ENCODE peak calls at places on chromosome 2, in nine cellular contexts. One of them, this sample, is unnamed.

GRCh38 chr2:60553496-60553991 is at the start of gene BCL11A:
- DNase-seq in activated CD8-positive, alpha-beta T cell treated with anti-CD3 and anti-CD28 coated beads for 36 hours: peak; percentile 48
- DNase-seq in HEK293T: peak; percentile 25
- DNase-seq in PC-3: peak; percentile 77
- DNase-seq in EH: peak; percentile 89
- DNase-seq in effector CD4-positive, alpha-beta T cell: no peak
- DNase-seq in NCI-H2171 treated with DMSO at 0.1 percent for 48 hours: peak; percentile 93
- DNase-seq in activated T-helper 1 cell treated with anti-CD3 and anti-CD28 coated beads, Interleukin-12 subunit alpha, Interleukin-12 subunit beta, Interleukin-2, Interleukin-4 antibody, amounts not matched to agents 30 ng/mL and 10 ng/mL and 1 ng/mL, durations not matched to agents 14 hours and 24 hours and 36 hours: no peak
- DNase-seq in GF-D8: peak; percentile 82
- DNase-seq in this sample: peak; percentile 70

GRCh38 chr2:75432761-75433361 is 127.9 kb downstream of the EVA1A start:
- DNase-seq in activated CD8-positive, alpha-beta T cell treated with anti-CD3 and anti-CD28 coated beads for 36 hours: no peak
- DNase-seq in HEK293T: no peak
- DNase-seq in PC-3: no peak
- DNase-seq in EH: peak; percentile 16
- DNase-seq in effector CD4-positive, alpha-beta T cell: no peak
- DNase-seq in NCI-H2171 treated with DMSO at 0.1 percent for 48 hours: no peak
- DNase-seq in activated T-helper 1 cell treated with anti-CD3 and anti-CD28 coated beads, Interleukin-12 subunit alpha, Interleukin-12 subunit beta, Interleukin-2, Interleukin-4 antibody, amounts not matched to agents 30 ng/mL and 10 ng/mL and 1 ng/mL, durations not matched to agents 14 hours and 24 hours and 36 hours: no peak
- DNase-seq in GF-D8: no peak
- DNase-seq in this sample: no peak

GRCh38 chr2:221444106-221444505 is 128.0 kb downstream of the EPHA4 start:
- DNase-seq in activated CD8-positive, alpha-beta T cell treated with anti-CD3 and anti-CD28 coated beads for 36 hours: no peak
- DNase-seq in HEK293T: no peak
- DNase-seq in PC-3: peak; percentile 77
- DNase-seq in EH: peak; percentile 84
- DNase-seq in effector CD4-positive, alpha-beta T cell: no peak
- DNase-seq in NCI-H2171 treated with DMSO at 0.1 percent for 48 hours: no peak
- DNase-seq in activated T-helper 1 cell treated with anti-CD3 and anti-CD28 coated beads, Interleukin-12 subunit alpha, Interleukin-12 subunit beta, Interleukin-2, Interleukin-4 antibody, amounts not matched to agents 30 ng/mL and 10 ng/mL and 1 ng/mL, durations not matched to agents 14 hours and 24 hours and 36 hours: no peak
- DNase-seq in GF-D8: no peak
- DNase-seq in this sample: no peak

GRCh38 chr2:221388891-221389290 is 183.2 kb downstream of the EPHA4 start:
- DNase-seq in activated CD8-positive, alpha-beta T cell treated with anti-CD3 and anti-CD28 coated beads for 36 hours: no peak
- DNase-seq in HEK293T: no peak
- DNase-seq in PC-3: no peak
- DNase-seq in EH: no peak
- DNase-seq in effector CD4-positive, alpha-beta T cell: no peak
- DNase-seq in NCI-H2171 treated with DMSO at 0.1 percent for 48 hours: peak; percentile 97
- DNase-seq in activated T-helper 1 cell treated with anti-CD3 and anti-CD28 coated beads, Interleukin-12 subunit alpha, Interleukin-12 subunit beta, Interleukin-2, Interleukin-4 antibody, amounts not matched to agents 30 ng/mL and 10 ng/mL and 1 ng/mL, durations not matched to agents 14 hours and 24 hours and 36 hours: no peak
- DNase-seq in GF-D8: no peak
- DNase-seq in this sample: no peak

GRCh38 chr2:208042041-208042440 is 16.7 kb upstream of the PLEKHM3 start:
- DNase-seq in activated CD8-positive, alpha-beta T cell treated with anti-CD3 and anti-CD28 coated beads for 36 hours: no peak
- DNase-seq in HEK293T: no peak
- DNase-seq in PC-3: no peak
- DNase-seq in EH: peak; percentile 78
- DNase-seq in effector CD4-positive, alpha-beta T cell: no peak
- DNase-seq in NCI-H2171 treated with DMSO at 0.1 percent for 48 hours: no peak
- DNase-seq in activated T-helper 1 cell treated with anti-CD3 and anti-CD28 coated beads, Interleukin-12 subunit alpha, Interleukin-12 subunit beta, Interleukin-2, Interleukin-4 antibody, amounts not matched to agents 30 ng/mL and 10 ng/mL and 1 ng/mL, durations not matched to agents 14 hours and 24 hours and 36 hours: no peak
- DNase-seq in GF-D8: no peak
- DNase-seq in this sample: no peak

GRCh38 chr2:122935506-122935905 is 1089.6 kb upstream of the CNTNAP5 start:
- DNase-seq in activated CD8-positive, alpha-beta T cell treated with anti-CD3 and anti-CD28 coated beads for 36 hours: no peak
- DNase-seq in HEK293T: no peak
- DNase-seq in PC-3: peak; percentile 55
- DNase-seq in EH: no peak
- DNase-seq in effector CD4-positive, alpha-beta T cell: no peak
- DNase-seq in NCI-H2171 treated with DMSO at 0.1 percent for 48 hours: no peak
- DNase-seq in activated T-helper 1 cell treated with anti-CD3 and anti-CD28 coated beads, Interleukin-12 subunit alpha, Interleukin-12 subunit beta, Interleukin-2, Interleukin-4 antibody, amounts not matched to agents 30 ng/mL and 10 ng/mL and 1 ng/mL, durations not matched to agents 14 hours and 24 hours and 36 hours: no peak
- DNase-seq in GF-D8: no peak
- DNase-seq in this sample: no peak

GRCh38 chr2:24342110-24342910 is 18.0 kb downstream of the ITSN2 start:
- DNase-seq in activated CD8-positive, alpha-beta T cell treated with anti-CD3 and anti-CD28 coated beads for 36 hours: no peak
- DNase-seq in HEK293T: no peak
- DNase-seq in PC-3: no peak
- DNase-seq in EH: peak; percentile 60
- DNase-seq in effector CD4-positive, alpha-beta T cell: no peak
- DNase-seq in NCI-H2171 treated with DMSO at 0.1 percent for 48 hours: no peak
- DNase-seq in activated T-helper 1 cell treated with anti-CD3 and anti-CD28 coated beads, Interleukin-12 subunit alpha, Interleukin-12 subunit beta, Interleukin-2, Interleukin-4 antibody, amounts not matched to agents 30 ng/mL and 10 ng/mL and 1 ng/mL, durations not matched to agents 14 hours and 24 hours and 36 hours: no peak
- DNase-seq in GF-D8: no peak
- DNase-seq in this sample: no peak

GRCh38 chr2:67797801-67798535 is 264.8 kb downstream of the C1D start:
- DNase-seq in activated CD8-positive, alpha-beta T cell treated with anti-CD3 and anti-CD28 coated beads for 36 hours: no peak
- DNase-seq in HEK293T: no peak
- DNase-seq in PC-3: peak; percentile 34
- DNase-seq in EH: peak; percentile 68
- DNase-seq in effector CD4-positive, alpha-beta T cell: no peak
- DNase-seq in NCI-H2171 treated with DMSO at 0.1 percent for 48 hours: peak; percentile 24
- DNase-seq in activated T-helper 1 cell treated with anti-CD3 and anti-CD28 coated beads, Interleukin-12 subunit alpha, Interleukin-12 subunit beta, Interleukin-2, Interleukin-4 antibody, amounts not matched to agents 30 ng/mL and 10 ng/mL and 1 ng/mL, durations not matched to agents 14 hours and 24 hours and 36 hours: no peak
- DNase-seq in GF-D8: no peak
- DNase-seq in this sample: no peak

GRCh38 chr2:128604045-128604444 is 285.4 kb upstream of the HS6ST1 start:
- DNase-seq in activated CD8-positive, alpha-beta T cell treated with anti-CD3 and anti-CD28 coated beads for 36 hours: no peak
- DNase-seq in HEK293T: no peak
- DNase-seq in PC-3: no peak
- DNase-seq in EH: no peak
- DNase-seq in effector CD4-positive, alpha-beta T cell: no peak
- DNase-seq in NCI-H2171 treated with DMSO at 0.1 percent for 48 hours: no peak
- DNase-seq in activated T-helper 1 cell treated with anti-CD3 and anti-CD28 coated beads, Interleukin-12 subunit alpha, Interleukin-12 subunit beta, Interleukin-2, Interleukin-4 antibody, amounts not matched to agents 30 ng/mL and 10 ng/mL and 1 ng/mL, durations not matched to agents 14 hours and 24 hours and 36 hours: no peak
- DNase-seq in GF-D8: no peak
- DNase-seq in this sample: no peak

GRCh38 chr2:71208756-71209155 is 18.1 kb downstream of the PAIP2B start:
- DNase-seq in activated CD8-positive, alpha-beta T cell treated with anti-CD3 and anti-CD28 coated beads for 36 hours: no peak
- DNase-seq in HEK293T: no peak
- DNase-seq in PC-3: no peak
- DNase-seq in EH: no peak
- DNase-seq in effector CD4-positive, alpha-beta T cell: no peak
- DNase-seq in NCI-H2171 treated with DMSO at 0.1 percent for 48 hours: no peak
- DNase-seq in activated T-helper 1 cell treated with anti-CD3 and anti-CD28 coated beads, Interleukin-12 subunit alpha, Interleukin-12 subunit beta, Interleukin-2, Interleukin-4 antibody, amounts not matched to agents 30 ng/mL and 10 ng/mL and 1 ng/mL, durations not matched to agents 14 hours and 24 hours and 36 hours: no peak
- DNase-seq in GF-D8: no peak
- DNase-seq in this sample: no peak

GRCh38 chr2:240481720-240482119 is 46.3 kb downstream of the GPC1 start:
- DNase-seq in activated CD8-positive, alpha-beta T cell treated with anti-CD3 and anti-CD28 coated beads for 36 hours: no peak
- DNase-seq in HEK293T: no peak
- DNase-seq in PC-3: no peak
- DNase-seq in EH: no peak
- DNase-seq in effector CD4-positive, alpha-beta T cell: no peak
- DNase-seq in NCI-H2171 treated with DMSO at 0.1 percent for 48 hours: no peak
- DNase-seq in activated T-helper 1 cell treated with anti-CD3 and anti-CD28 coated beads, Interleukin-12 subunit alpha, Interleukin-12 subunit beta, Interleukin-2, Interleukin-4 antibody, amounts not matched to agents 30 ng/mL and 10 ng/mL and 1 ng/mL, durations not matched to agents 14 hours and 24 hours and 36 hours: no peak
- DNase-seq in GF-D8: no peak
- DNase-seq in this sample: no peak

GRCh38 chr2:101152195-101153076 is 1.3 kb upstream of the TBC1D8 start:
- DNase-seq in activated CD8-positive, alpha-beta T cell treated with anti-CD3 and anti-CD28 coated beads for 36 hours: peak; percentile 40
- DNase-seq in HEK293T: no peak
- DNase-seq in PC-3: peak; percentile 60
- DNase-seq in EH: peak; percentile 75
- DNase-seq in effector CD4-positive, alpha-beta T cell: no peak
- DNase-seq in NCI-H2171 treated with DMSO at 0.1 percent for 48 hours: peak; percentile 7
- DNase-seq in activated T-helper 1 cell treated with anti-CD3 and anti-CD28 coated beads, Interleukin-12 subunit alpha, Interleukin-12 subunit beta, Interleukin-2, Interleukin-4 antibody, amounts not matched to agents 30 ng/mL and 10 ng/mL and 1 ng/mL, durations not matched to agents 14 hours and 24 hours and 36 hours: no peak
- DNase-seq in GF-D8: peak; percentile 35
- DNase-seq in this sample: peak; percentile 83

GRCh38 chr2:26977012-26977411 is 6.6 kb downstream of the MAPRE3 start:
- DNase-seq in activated CD8-positive, alpha-beta T cell treated with anti-CD3 and anti-CD28 coated beads for 36 hours: no peak
- DNase-seq in HEK293T: no peak
- DNase-seq in PC-3: no peak
- DNase-seq in EH: no peak
- DNase-seq in effector CD4-positive, alpha-beta T cell: no peak
- DNase-seq in NCI-H2171 treated with DMSO at 0.1 percent for 48 hours: no peak
- DNase-seq in activated T-helper 1 cell treated with anti-CD3 and anti-CD28 coated beads, Interleukin-12 subunit alpha, Interleukin-12 subunit beta, Interleukin-2, Interleukin-4 antibody, amounts not matched to agents 30 ng/mL and 10 ng/mL and 1 ng/mL, durations not matched to agents 14 hours and 24 hours and 36 hours: no peak
- DNase-seq in GF-D8: no peak
- DNase-seq in this sample: no peak

GRCh38 chr2:220365023-220365422 is 737.6 kb downstream of the SLC4A3 start:
- DNase-seq in activated CD8-positive, alpha-beta T cell treated with anti-CD3 and anti-CD28 coated beads for 36 hours: no peak
- DNase-seq in HEK293T: no peak
- DNase-seq in PC-3: no peak
- DNase-seq in EH: peak; percentile 90
- DNase-seq in effector CD4-positive, alpha-beta T cell: no peak
- DNase-seq in NCI-H2171 treated with DMSO at 0.1 percent for 48 hours: no peak
- DNase-seq in activated T-helper 1 cell treated with anti-CD3 and anti-CD28 coated beads, Interleukin-12 subunit alpha, Interleukin-12 subunit beta, Interleukin-2, Interleukin-4 antibody, amounts not matched to agents 30 ng/mL and 10 ng/mL and 1 ng/mL, durations not matched to agents 14 hours and 24 hours and 36 hours: no peak
- DNase-seq in GF-D8: no peak
- DNase-seq in this sample: no peak

GRCh38 chr2:63734510-63734909 is 107.2 kb upstream of the UGP2 start:
- DNase-seq in activated CD8-positive, alpha-beta T cell treated with anti-CD3 and anti-CD28 coated beads for 36 hours: no peak
- DNase-seq in HEK293T: no peak
- DNase-seq in PC-3: peak; percentile 68
- DNase-seq in EH: peak; percentile 23
- DNase-seq in effector CD4-positive, alpha-beta T cell: no peak
- DNase-seq in NCI-H2171 treated with DMSO at 0.1 percent for 48 hours: no peak
- DNase-seq in activated T-helper 1 cell treated with anti-CD3 and anti-CD28 coated beads, Interleukin-12 subunit alpha, Interleukin-12 subunit beta, Interleukin-2, Interleukin-4 antibody, amounts not matched to agents 30 ng/mL and 10 ng/mL and 1 ng/mL, durations not matched to agents 14 hours and 24 hours and 36 hours: no peak
- DNase-seq in GF-D8: no peak
- DNase-seq in this sample: peak; percentile 14

GRCh38 chr2:211611061-211611518 is 927.5 kb downstream of the ERBB4 start:
- DNase-seq in activated CD8-positive, alpha-beta T cell treated with anti-CD3 and anti-CD28 coated beads for 36 hours: peak; percentile 10
- DNase-seq in HEK293T: no peak
- DNase-seq in PC-3: no peak
- DNase-seq in EH: no peak
- DNase-seq in effector CD4-positive, alpha-beta T cell: no peak
- DNase-seq in NCI-H2171 treated with DMSO at 0.1 percent for 48 hours: no peak
- DNase-seq in activated T-helper 1 cell treated with anti-CD3 and anti-CD28 coated beads, Interleukin-12 subunit alpha, Interleukin-12 subunit beta, Interleukin-2, Interleukin-4 antibody, amounts not matched to agents 30 ng/mL and 10 ng/mL and 1 ng/mL, durations not matched to agents 14 hours and 24 hours and 36 hours: no peak
- DNase-seq in GF-D8: no peak
- DNase-seq in this sample: no peak

GRCh38 chr2:65153515-65153914 is 23.6 kb upstream of the RAB1A start:
- DNase-seq in activated CD8-positive, alpha-beta T cell treated with anti-CD3 and anti-CD28 coated beads for 36 hours: no peak
- DNase-seq in HEK293T: no peak
- DNase-seq in PC-3: peak; percentile 86
- DNase-seq in EH: no peak
- DNase-seq in effector CD4-positive, alpha-beta T cell: no peak
- DNase-seq in NCI-H2171 treated with DMSO at 0.1 percent for 48 hours: no peak
- DNase-seq in activated T-helper 1 cell treated with anti-CD3 and anti-CD28 coated beads, Interleukin-12 subunit alpha, Interleukin-12 subunit beta, Interleukin-2, Interleukin-4 antibody, amounts not matched to agents 30 ng/mL and 10 ng/mL and 1 ng/mL, durations not matched to agents 14 hours and 24 hours and 36 hours: no peak
- DNase-seq in GF-D8: no peak
- DNase-seq in this sample: no peak

GRCh38 chr2:40554665-40555294 is 102.9 kb upstream of the SLC8A1 start:
- DNase-seq in activated CD8-positive, alpha-beta T cell treated with anti-CD3 and anti-CD28 coated beads for 36 hours: peak; percentile 67
- DNase-seq in HEK293T: peak; percentile 48
- DNase-seq in PC-3: peak; percentile 81
- DNase-seq in EH: peak; percentile 64
- DNase-seq in effector CD4-positive, alpha-beta T cell: no peak
- DNase-seq in NCI-H2171 treated with DMSO at 0.1 percent for 48 hours: peak; percentile 17
- DNase-seq in activated T-helper 1 cell treated with anti-CD3 and anti-CD28 coated beads, Interleukin-12 subunit alpha, Interleukin-12 subunit beta, Interleukin-2, Interleukin-4 antibody, amounts not matched to agents 30 ng/mL and 10 ng/mL and 1 ng/mL, durations not matched to agents 14 hours and 24 hours and 36 hours: peak; percentile 26
- DNase-seq in GF-D8: no peak
- DNase-seq in this sample: peak; percentile 54

GRCh38 chr2:127891806-127892205 is 6.0 kb upstream of the AMMECR1L start:
- DNase-seq in activated CD8-positive, alpha-beta T cell treated with anti-CD3 and anti-CD28 coated beads for 36 hours: no peak
- DNase-seq in HEK293T: no peak
- DNase-seq in PC-3: no peak
- DNase-seq in EH: peak; percentile 9
- DNase-seq in effector CD4-positive, alpha-beta T cell: no peak
- DNase-seq in NCI-H2171 treated with DMSO at 0.1 percent for 48 hours: no peak
- DNase-seq in activated T-helper 1 cell treated with anti-CD3 and anti-CD28 coated beads, Interleukin-12 subunit alpha, Interleukin-12 subunit beta, Interleukin-2, Interleukin-4 antibody, amounts not matched to agents 30 ng/mL and 10 ng/mL and 1 ng/mL, durations not matched to agents 14 hours and 24 hours and 36 hours: no peak
- DNase-seq in GF-D8: no peak
- DNase-seq in this sample: no peak

GRCh38 chr2:15953891-15954680 is 13.7 kb downstream of the MYCN start:
- DNase-seq in activated CD8-positive, alpha-beta T cell treated with anti-CD3 and anti-CD28 coated beads for 36 hours: no peak
- DNase-seq in HEK293T: no peak
- DNase-seq in PC-3: no peak
- DNase-seq in EH: no peak
- DNase-seq in effector CD4-positive, alpha-beta T cell: no peak
- DNase-seq in NCI-H2171 treated with DMSO at 0.1 percent for 48 hours: no peak
- DNase-seq in activated T-helper 1 cell treated with anti-CD3 and anti-CD28 coated beads, Interleukin-12 subunit alpha, Interleukin-12 subunit beta, Interleukin-2, Interleukin-4 antibody, amounts not matched to agents 30 ng/mL and 10 ng/mL and 1 ng/mL, durations not matched to agents 14 hours and 24 hours and 36 hours: no peak
- DNase-seq in GF-D8: no peak
- DNase-seq in this sample: no peak

GRCh38 chr2:46818819-46819218 is 96.8 kb downstream of the MCFD2 start:
- DNase-seq in activated CD8-positive, alpha-beta T cell treated with anti-CD3 and anti-CD28 coated beads for 36 hours: no peak
- DNase-seq in HEK293T: no peak
- DNase-seq in PC-3: no peak
- DNase-seq in EH: no peak
- DNase-seq in effector CD4-positive, alpha-beta T cell: no peak
- DNase-seq in NCI-H2171 treated with DMSO at 0.1 percent for 48 hours: no peak
- DNase-seq in activated T-helper 1 cell treated with anti-CD3 and anti-CD28 coated beads, Interleukin-12 subunit alpha, Interleukin-12 subunit beta, Interleukin-2, Interleukin-4 antibody, amounts not matched to agents 30 ng/mL and 10 ng/mL and 1 ng/mL, durations not matched to agents 14 hours and 24 hours and 36 hours: no peak
- DNase-seq in GF-D8: no peak
- DNase-seq in this sample: no peak

GRCh38 chr2:143475131-143475784 is 346.0 kb downstream of the ARHGAP15 start:
- DNase-seq in activated CD8-positive, alpha-beta T cell treated with anti-CD3 and anti-CD28 coated beads for 36 hours: no peak
- DNase-seq in HEK293T: no peak
- DNase-seq in PC-3: no peak
- DNase-seq in EH: no peak
- DNase-seq in effector CD4-positive, alpha-beta T cell: no peak
- DNase-seq in NCI-H2171 treated with DMSO at 0.1 percent for 48 hours: no peak
- DNase-seq in activated T-helper 1 cell treated with anti-CD3 and anti-CD28 coated beads, Interleukin-12 subunit alpha, Interleukin-12 subunit beta, Interleukin-2, Interleukin-4 antibody, amounts not matched to agents 30 ng/mL and 10 ng/mL and 1 ng/mL, durations not matched to agents 14 hours and 24 hours and 36 hours: no peak
- DNase-seq in GF-D8: no peak
- DNase-seq in this sample: no peak

GRCh38 chr2:101063352-101063751 is 61.3 kb downstream of the RPL31 start:
- DNase-seq in activated CD8-positive, alpha-beta T cell treated with anti-CD3 and anti-CD28 coated beads for 36 hours: no peak
- DNase-seq in HEK293T: no peak
- DNase-seq in PC-3: no peak
- DNase-seq in EH: peak; percentile 78
- DNase-seq in effector CD4-positive, alpha-beta T cell: no peak
- DNase-seq in NCI-H2171 treated with DMSO at 0.1 percent for 48 hours: no peak
- DNase-seq in activated T-helper 1 cell treated with anti-CD3 and anti-CD28 coated beads, Interleukin-12 subunit alpha, Interleukin-12 subunit beta, Interleukin-2, Interleukin-4 antibody, amounts not matched to agents 30 ng/mL and 10 ng/mL and 1 ng/mL, durations not matched to agents 14 hours and 24 hours and 36 hours: no peak
- DNase-seq in GF-D8: no peak
- DNase-seq in this sample: no peak

GRCh38 chr2:189210250-189211075 is 30.9 kb upstream of the COL5A2 start:
- DNase-seq in activated CD8-positive, alpha-beta T cell treated with anti-CD3 and anti-CD28 coated beads for 36 hours: peak; percentile 16
- DNase-seq in HEK293T: no peak
- DNase-seq in PC-3: peak; percentile 85
- DNase-seq in EH: peak; percentile 96
- DNase-seq in effector CD4-positive, alpha-beta T cell: no peak
- DNase-seq in NCI-H2171 treated with DMSO at 0.1 percent for 48 hours: no peak
- DNase-seq in activated T-helper 1 cell treated with anti-CD3 and anti-CD28 coated beads, Interleukin-12 subunit alpha, Interleukin-12 subunit beta, Interleukin-2, Interleukin-4 antibody, amounts not matched to agents 30 ng/mL and 10 ng/mL and 1 ng/mL, durations not matched to agents 14 hours and 24 hours and 36 hours: no peak
- DNase-seq in GF-D8: no peak
- DNase-seq in this sample: no peak

GRCh38 chr2:109614715-109615636 is 812 bp downstream of the SOWAHC start:
- DNase-seq in activated CD8-positive, alpha-beta T cell treated with anti-CD3 and anti-CD28 coated beads for 36 hours: no peak
- DNase-seq in HEK293T: no peak
- DNase-seq in PC-3: no peak
- DNase-seq in EH: peak; percentile 33
- DNase-seq in effector CD4-positive, alpha-beta T cell: no peak
- DNase-seq in NCI-H2171 treated with DMSO at 0.1 percent for 48 hours: peak; percentile 9
- DNase-seq in activated T-helper 1 cell treated with anti-CD3 and anti-CD28 coated beads, Interleukin-12 subunit alpha, Interleukin-12 subunit beta, Interleukin-2, Interleukin-4 antibody, amounts not matched to agents 30 ng/mL and 10 ng/mL and 1 ng/mL, durations not matched to agents 14 hours and 24 hours and 36 hours: no peak
- DNase-seq in GF-D8: no peak
- DNase-seq in this sample: no peak

GRCh38 chr2:128316777-128317185 is 1.9 kb downstream of the HS6ST1 start:
- DNase-seq in activated CD8-positive, alpha-beta T cell treated with anti-CD3 and anti-CD28 coated beads for 36 hours: no peak
- DNase-seq in HEK293T: no peak
- DNase-seq in PC-3: no peak
- DNase-seq in EH: no peak
- DNase-seq in effector CD4-positive, alpha-beta T cell: no peak
- DNase-seq in NCI-H2171 treated with DMSO at 0.1 percent for 48 hours: no peak
- DNase-seq in activated T-helper 1 cell treated with anti-CD3 and anti-CD28 coated beads, Interleukin-12 subunit alpha, Interleukin-12 subunit beta, Interleukin-2, Interleukin-4 antibody, amounts not matched to agents 30 ng/mL and 10 ng/mL and 1 ng/mL, durations not matched to agents 14 hours and 24 hours and 36 hours: no peak
- DNase-seq in GF-D8: no peak
- DNase-seq in this sample: peak; percentile 11

GRCh38 chr2:45602624-45603023 is 8.4 kb downstream of the SRBD1 start:
- DNase-seq in activated CD8-positive, alpha-beta T cell treated with anti-CD3 and anti-CD28 coated beads for 36 hours: no peak
- DNase-seq in HEK293T: no peak
- DNase-seq in PC-3: no peak
- DNase-seq in EH: no peak
- DNase-seq in effector CD4-positive, alpha-beta T cell: no peak
- DNase-seq in NCI-H2171 treated with DMSO at 0.1 percent for 48 hours: no peak
- DNase-seq in activated T-helper 1 cell treated with anti-CD3 and anti-CD28 coated beads, Interleukin-12 subunit alpha, Interleukin-12 subunit beta, Interleukin-2, Interleukin-4 antibody, amounts not matched to agents 30 ng/mL and 10 ng/mL and 1 ng/mL, durations not matched to agents 14 hours and 24 hours and 36 hours: no peak
- DNase-seq in GF-D8: no peak
- DNase-seq in this sample: no peak

GRCh38 chr2:185456517-185456916 is 282.1 kb upstream of the FSIP2 start:
- DNase-seq in activated CD8-positive, alpha-beta T cell treated with anti-CD3 and anti-CD28 coated beads for 36 hours: no peak
- DNase-seq in HEK293T: no peak
- DNase-seq in PC-3: peak; percentile 81
- DNase-seq in EH: no peak
- DNase-seq in effector CD4-positive, alpha-beta T cell: no peak
- DNase-seq in NCI-H2171 treated with DMSO at 0.1 percent for 48 hours: no peak
- DNase-seq in activated T-helper 1 cell treated with anti-CD3 and anti-CD28 coated beads, Interleukin-12 subunit alpha, Interleukin-12 subunit beta, Interleukin-2, Interleukin-4 antibody, amounts not matched to agents 30 ng/mL and 10 ng/mL and 1 ng/mL, durations not matched to agents 14 hours and 24 hours and 36 hours: no peak
- DNase-seq in GF-D8: no peak
- DNase-seq in this sample: no peak